ENCODE peak calls at places on chromosome 20, in eight cellular contexts. N is tibial artery, T is GM23338, G is GM23248, Y is cardiac fibroblast, J is neural progenitor cell, L is lung, D is heart left ventricle. M is an unnamed sample.

GRCh38 chr20:19785173-19785799 is 27.2 kb downstream of the RIN2 start:
- DNase-seq in N (no peak), T (no peak), G (peak), Y (peak), J (no peak), L (no peak), D (no peak), M (no peak)

GRCh38 chr20:51700809-51701285 is 67.3 kb downstream of the ATP9A start:
- DNase-seq in N (no peak), T (peak), G (peak), Y (peak), J (peak), L (no peak), D (no peak), M (peak)

GRCh38 chr20:31485450-31486339 is 10.6 kb downstream of the REM1 start:
- DNase-seq in N (peak), T (peak), G (peak), Y (peak), J (no peak), L (peak), D (peak), M (no peak)

GRCh38 chr20:50395258-50395729 is 114.9 kb upstream of the PTPN1 start:
- DNase-seq in N (peak), T (no peak), G (peak), Y (peak), J (no peak), L (peak), D (peak), M (no peak)

GRCh38 chr20:44745560-44746366 is at the start of gene KCNK15:
- DNase-seq in N (peak), T (peak), G (peak), Y (peak), J (peak), L (no peak), D (no peak), M (no peak)

GRCh38 chr20:53826597-53827291 is 233.1 kb upstream of the ZNF217 start:
- DNase-seq in N (no peak), T (no peak), G (peak), Y (peak), J (no peak), L (no peak), D (no peak), M (peak)

GRCh38 chr20:43492101-43492500 is 15.4 kb upstream of the L3MBTL1 start:
- DNase-seq in N (no peak), T (no peak), G (no peak), Y (no peak), J (no peak), L (no peak), D (no peak), M (no peak)

GRCh38 chr20:48584391-48585249 is 243.2 kb downstream of the PREX1 start:
- DNase-seq in N (peak), T (no peak), G (no peak), Y (no peak), J (no peak), L (no peak), D (no peak), M (no peak)

GRCh38 chr20:23266530-23267398 is 83.8 kb upstream of the NXT1 start:
- DNase-seq in N (no peak), T (no peak), G (no peak), Y (no peak), J (no peak), L (no peak), D (no peak), M (no peak)

GRCh38 chr20:2005831-2006426 is 12.1 kb upstream of the PDYN start:
- DNase-seq in N (no peak), T (peak), G (peak), Y (peak), J (peak), L (peak), D (peak), M (peak)

GRCh38 chr20:3785240-3786125 is 1.1 kb downstream of the CENPB start:
- DNase-seq in N (peak), T (peak), G (peak), Y (peak), J (peak), L (no peak), D (no peak), M (no peak)

GRCh38 chr20:60950547-60950946 is 301.5 kb upstream of the CDH4 start:
- DNase-seq in N (no peak), T (no peak), G (no peak), Y (no peak), J (no peak), L (no peak), D (no peak), M (no peak)

GRCh38 chr20:11281768-11282167 is 608.0 kb upstream of the JAG1 start:
- DNase-seq in N (no peak), T (no peak), G (no peak), Y (no peak), J (no peak), L (no peak), D (no peak), M (no peak)

GRCh38 chr20:17808357-17808756 is 108.6 kb downstream of the BANF2 start:
- DNase-seq in N (peak), T (no peak), G (peak), Y (peak), J (no peak), L (peak), D (no peak), M (no peak)

GRCh38 chr20:18566892-18567738 is at the start of gene SMIM26:
- DNase-seq in N (peak), T (peak), G (peak), Y (peak), J (peak), L (peak), D (peak), M (peak)

GRCh38 chr20:51563597-51564332 is 21.2 kb upstream of the NFATC2 start:
- DNase-seq in N (peak), T (peak), G (peak), Y (peak), J (peak), L (peak), D (peak), M (no peak)

GRCh38 chr20:13819885-13820645 is 35.2 kb downstream of the NDUFAF5 start:
- DNase-seq in N (no peak), T (peak), G (peak), Y (peak), J (peak), L (no peak), D (no peak), M (peak)

GRCh38 chr20:47727909-47728361 is 57.3 kb downstream of the SULF2 start:
- DNase-seq in N (no peak), T (no peak), G (no peak), Y (no peak), J (no peak), L (no peak), D (peak), M (no peak)

GRCh38 chr20:19451591-19452295 is 239.3 kb downstream of the SLC24A3 start:
- DNase-seq in N (no peak), T (no peak), G (no peak), Y (no peak), J (no peak), L (no peak), D (no peak), M (no peak)

GRCh38 chr20:16441526-16442164 is 131.6 kb downstream of the KIF16B start:
- DNase-seq in N (no peak), T (no peak), G (no peak), Y (no peak), J (no peak), L (no peak), D (no peak), M (no peak)

GRCh38 chr20:44526129-44526528 is 4.3 kb upstream of the SERINC3 start:
- DNase-seq in N (no peak), T (peak), G (peak), Y (peak), J (no peak), L (no peak), D (no peak), M (no peak)

DNA sequence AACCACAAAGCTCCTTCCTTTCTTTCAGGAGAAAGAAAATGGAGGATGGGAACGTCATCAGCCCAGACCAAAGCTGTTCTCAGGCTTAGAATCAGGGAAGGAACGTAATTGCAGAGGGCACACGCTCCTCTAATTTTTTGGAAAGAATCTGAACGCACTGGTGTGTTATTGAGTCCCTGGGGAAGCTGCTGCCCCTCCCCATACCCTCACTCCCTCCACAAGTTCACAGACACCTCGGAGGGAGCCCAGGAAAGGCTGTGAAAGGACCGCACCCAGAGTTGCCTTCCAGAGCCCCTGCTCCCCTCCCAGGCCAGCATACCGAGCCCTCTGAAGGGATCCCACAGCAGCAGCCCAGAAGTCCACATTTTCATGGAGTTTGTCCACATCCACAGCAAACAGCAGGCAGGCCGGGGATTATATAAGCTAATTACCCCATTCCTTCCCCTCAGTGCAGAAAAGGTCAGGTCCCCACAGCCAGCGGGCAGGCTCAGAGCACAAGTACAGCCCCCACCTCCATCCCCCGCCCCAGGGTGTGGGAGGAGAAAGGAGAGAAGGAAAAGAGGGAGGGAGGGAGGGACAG is 53.7 kb downstream of the ANKRD60 start:
- DNase-seq in N (peak), T (no peak), G (peak), Y (no peak), J (peak), L (no peak), D (peak), M (peak)
- H3K4me3 ChIP-seq in N (peak), T (peak), G (peak), Y (no peak), J (no peak), L (no peak), D (peak), M (no peak)

GRCh38 chr20:41357424-41358163 is 9.0 kb downstream of the EMILIN3 start:
- DNase-seq in N (no peak), T (no peak), G (no peak), Y (no peak), J (no peak), L (no peak), D (peak), M (peak)

GRCh38 chr20:41356951-41357350 is 9.7 kb downstream of the EMILIN3 start:
- DNase-seq in N (no peak), T (no peak), G (no peak), Y (no peak), J (no peak), L (no peak), D (peak), M (no peak)

GRCh38 chr20:41359541-41360011 is 7.0 kb downstream of the EMILIN3 start:
- DNase-seq in N (no peak), T (no peak), G (no peak), Y (no peak), J (no peak), L (no peak), D (peak), M (no peak)

GRCh38 chr20:41358230-41358629 is 8.4 kb downstream of the EMILIN3 start:
- DNase-seq in N (no peak), T (no peak), G (no peak), Y (no peak), J (no peak), L (no peak), D (no peak), M (no peak)

GRCh38 chr20:41358717-41359116 is 7.9 kb downstream of the EMILIN3 start:
- DNase-seq in N (no peak), T (no peak), G (no peak), Y (no peak), J (no peak), L (no peak), D (peak), M (no peak)
- H3K4me3 ChIP-seq in N (no peak), T (no peak), G (no peak), Y (no peak), J (no peak), L (no peak), D (no peak), M (no peak)

GRCh38 chr20:64260239-64260638 is 4.7 kb downstream of the PCMTD2 start:
- DNase-seq in N (no peak), T (no peak), G (no peak), Y (no peak), J (no peak), L (no peak), D (no peak), M (no peak)
- H3K4me3 ChIP-seq in N (no peak), T (no peak), G (no peak), Y (no peak), J (no peak), L (no peak), D (no peak), M (no peak)

GRCh38 chr20:32780278-32780677 is 18.1 kb downstream of the DNMT3B start:
- DNase-seq in N (no peak), T (no peak), G (no peak), Y (no peak), J (peak), L (no peak), D (no peak), M (no peak)

GRCh38 chr20:32779500-32780215 is 17.5 kb downstream of the DNMT3B start:
- DNase-seq in N (no peak), T (peak), G (no peak), Y (no peak), J (peak), L (no peak), D (no peak), M (no peak)

GRCh38 chr20:32784369-32785080 is 22.3 kb downstream of the DNMT3B start:
- DNase-seq in N (no peak), T (no peak), G (no peak), Y (no peak), J (no peak), L (no peak), D (no peak), M (no peak)

GRCh38 chr20:32777177-32777956 is 15.2 kb downstream of the DNMT3B start:
- DNase-seq in N (no peak), T (no peak), G (no peak), Y (no peak), J (peak), L (no peak), D (no peak), M (no peak)

GRCh38 chr20:32780749-32781402 is 18.7 kb downstream of the DNMT3B start:
- DNase-seq in N (no peak), T (peak), G (no peak), Y (no peak), J (peak), L (no peak), D (no peak), M (no peak)
- H3K4me3 ChIP-seq in N (no peak), T (peak), G (no peak), Y (no peak), J (peak), L (no peak), D (no peak), M (no peak)

DNA sequence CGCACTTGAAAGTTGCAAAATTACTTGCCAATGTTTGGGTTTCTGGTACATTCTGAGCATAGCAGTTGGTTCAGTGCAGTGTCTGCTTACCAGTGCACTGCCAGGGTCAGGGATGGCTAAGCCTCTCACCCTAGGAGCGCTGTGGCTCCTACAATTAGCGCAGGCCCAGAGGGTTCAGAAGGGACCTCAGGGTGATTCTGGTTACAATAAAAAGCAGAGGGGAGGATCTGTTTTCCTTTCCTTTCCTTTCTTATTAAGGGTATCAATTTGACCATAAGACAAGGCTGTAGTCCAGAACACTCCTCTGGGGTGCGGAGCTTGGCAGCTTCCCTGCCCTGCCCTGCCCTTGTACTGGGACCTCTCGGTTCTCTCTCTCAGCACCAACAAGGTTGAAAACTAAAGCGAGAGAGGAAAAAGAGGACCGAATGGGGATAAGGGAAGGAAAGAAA is 2.6 kb downstream of the MAFB start:
- DNase-seq in N (peak), T (peak), G (peak), Y (no peak), J (peak), L (no peak), D (no peak), M (no peak)
- H3K4me3 ChIP-seq in N (peak), T (peak), G (peak), Y (peak), J (no peak), L (peak), D (peak), M (no peak)

GRCh38 chr20:38732981-38733380 is 8.7 kb downstream of the SLC32A1 start:
- DNase-seq in N (no peak), T (no peak), G (no peak), Y (no peak), J (no peak), L (no peak), D (no peak), M (no peak)

GRCh38 chr20:38729767-38730166 is 5.5 kb downstream of the SLC32A1 start:
- DNase-seq in N (no peak), T (no peak), G (no peak), Y (no peak), J (no peak), L (no peak), D (no peak), M (no peak)

GRCh38 chr20:38731738-38732113 is 7.4 kb downstream of the SLC32A1 start:
- DNase-seq in N (no peak), T (no peak), G (no peak), Y (no peak), J (no peak), L (no peak), D (no peak), M (no peak)

GRCh38 chr20:38730167-38730988 is 6.1 kb downstream of the SLC32A1 start:
- DNase-seq in N (no peak), T (peak), G (no peak), Y (no peak), J (no peak), L (no peak), D (no peak), M (no peak)

GRCh38 chr20:38730989-38731737 is 6.9 kb downstream of the SLC32A1 start:
- DNase-seq in N (no peak), T (peak), G (peak), Y (peak), J (peak), L (peak), D (peak), M (peak)
- H3K4me3 ChIP-seq in N (no peak), T (peak), G (peak), Y (no peak), J (peak), L (no peak), D (peak), M (no peak)

GRCh38 chr20:62776692-62777527 is 19.4 kb upstream of the MRGBP start:
- DNase-seq in N (no peak), T (peak), G (no peak), Y (peak), J (no peak), L (no peak), D (no peak), M (peak)

GRCh38 chr20:62776035-62776691 is 20.1 kb upstream of the MRGBP start:
- DNase-seq in N (no peak), T (no peak), G (no peak), Y (no peak), J (no peak), L (no peak), D (no peak), M (no peak)

GRCh38 chr20:62778601-62779416 is 17.5 kb upstream of the MRGBP start:
- DNase-seq in N (no peak), T (peak), G (no peak), Y (no peak), J (no peak), L (no peak), D (no peak), M (no peak)

GRCh38 chr20:62778058-62778457 is 18.2 kb upstream of the MRGBP start:
- DNase-seq in N (no peak), T (no peak), G (no peak), Y (no peak), J (no peak), L (no peak), D (no peak), M (no peak)

GRCh38 chr20:62777528-62777830 is 18.8 kb upstream of the MRGBP start:
- DNase-seq in N (no peak), T (no peak), G (no peak), Y (no peak), J (no peak), L (no peak), D (no peak), M (no peak)
- H3K4me3 ChIP-seq in N (no peak), T (no peak), G (no peak), Y (no peak), J (no peak), L (no peak), D (no peak), M (no peak)

GRCh38 chr20:9068896-9069663 is at the start of gene PLCB4:
- DNase-seq in N (peak), T (peak), G (peak), Y (peak), J (peak), L (no peak), D (peak), M (no peak)

GRCh38 chr20:9072741-9073310 is 3.9 kb downstream of the PLCB4 start:
- DNase-seq in N (no peak), T (peak), G (no peak), Y (no peak), J (no peak), L (no peak), D (no peak), M (no peak)

GRCh38 chr20:9075264-9076095 is 6.6 kb downstream of the PLCB4 start:
- DNase-seq in N (no peak), T (peak), G (no peak), Y (no peak), J (no peak), L (no peak), D (no peak), M (no peak)

GRCh38 chr20:9070304-9070703 is 1.4 kb downstream of the PLCB4 start:
- DNase-seq in N (no peak), T (no peak), G (no peak), Y (no peak), J (no peak), L (no peak), D (no peak), M (no peak)

DNA sequence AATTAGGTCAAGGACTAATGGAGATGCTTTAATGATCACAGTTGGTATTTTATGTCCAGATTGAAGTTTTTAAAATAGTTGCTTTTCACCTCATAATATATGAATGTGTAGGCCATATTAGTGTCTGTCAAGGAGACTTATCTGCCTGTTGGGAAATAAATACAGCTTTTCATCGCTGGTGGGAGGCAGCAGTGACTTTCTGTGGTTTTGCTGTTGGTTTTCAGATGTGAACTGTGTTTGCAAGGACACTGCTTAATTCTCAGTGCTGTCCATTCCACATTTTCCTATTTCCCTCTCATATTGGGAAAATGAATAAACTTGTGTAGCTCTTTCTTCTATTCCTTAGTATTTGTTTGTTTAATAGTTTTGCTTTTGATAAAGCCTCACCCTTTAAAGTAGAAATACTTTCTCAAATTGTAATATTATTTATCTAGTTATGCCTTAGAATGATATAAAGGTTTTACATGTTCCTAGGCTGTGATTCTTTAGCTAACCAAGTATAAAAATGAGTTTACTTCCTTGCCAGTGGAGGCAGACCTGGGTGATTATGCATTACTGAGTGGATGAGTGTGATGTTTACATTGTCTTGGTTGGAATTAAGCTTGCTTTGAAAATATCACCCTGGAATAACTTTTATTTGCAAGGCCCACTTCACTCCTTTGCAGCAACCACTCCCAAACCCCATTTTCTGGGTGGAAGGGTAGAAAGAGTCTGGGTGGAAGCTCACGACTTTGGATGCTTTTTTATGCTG is 3.3 kb downstream of the PLCB4 start:
- DNase-seq in N (no peak), T (no peak), G (no peak), Y (no peak), J (no peak), L (no peak), D (no peak), M (no peak)
- H3K4me3 ChIP-seq in N (no peak), T (no peak), G (no peak), Y (no peak), J (no peak), L (no peak), D (peak), M (no peak)

M was measured in Karpas-422.